ENCODE peak calls at places on chromosomes 6 and 20, in five cellular contexts. One of them, this sample, is unnamed.
A peak's percentile ranks its signal among the peaks of the same experiment; 100 is the strongest.

GRCh38 chr6:3071568-3071967 is 3.3 kb downstream of the RIPK1 start:
- DNase-seq in activated T-helper 1 cell treated with anti-CD3 and anti-CD28 coated beads, Interleukin-2, amount 50 U/mL, for 16 hours: no peak
- DNase-seq in GM20000: no peak
- DNase-seq in anterior cingulate cortex: no peak
- DNase-seq in NCI-H1105: no peak
- DNase-seq in this sample: no peak

GRCh38 chr6:105301756-105302616 is 100.9 kb downstream of the PREP start:
- DNase-seq in anterior cingulate cortex: no peak
- DNase-seq in GM20000: no peak
- DNase-seq in activated T-helper 1 cell treated with anti-CD3 and anti-CD28 coated beads, Interleukin-2, amount 50 U/mL, for 16 hours: no peak
- DNase-seq in NCI-H1105: no peak
- DNase-seq in this sample: no peak

GRCh38 chr20:35883778-35884540 is 70.3 kb downstream of the SCAND1 start:
- DNase-seq in NCI-H1105: peak; percentile 39
- DNase-seq in GM20000: peak; percentile 58
- DNase-seq in anterior cingulate cortex: no peak
- DNase-seq in activated T-helper 1 cell treated with anti-CD3 and anti-CD28 coated beads, Interleukin-2, amount 50 U/mL, for 16 hours: peak; percentile 29
- DNase-seq in this sample: peak; percentile 11

GRCh38 chr6:64335195-64335594 is 699.6 kb downstream of the PHF3 start:
- DNase-seq in NCI-H1105: no peak
- DNase-seq in activated T-helper 1 cell treated with anti-CD3 and anti-CD28 coated beads, Interleukin-2, amount 50 U/mL, for 16 hours: no peak
- DNase-seq in anterior cingulate cortex: no peak
- DNase-seq in GM20000: no peak
- DNase-seq in this sample: no peak

GRCh38 chr6:127585123-127585522 is 8.1 kb downstream of the C6orf58 start:
- DNase-seq in GM20000: no peak
- DNase-seq in NCI-H1105: no peak
- DNase-seq in anterior cingulate cortex: no peak
- DNase-seq in activated T-helper 1 cell treated with anti-CD3 and anti-CD28 coated beads, Interleukin-2, amount 50 U/mL, for 16 hours: no peak
- DNase-seq in this sample: no peak

GRCh38 chr20:53750827-53751393 is 157.3 kb upstream of the ZNF217 start:
- DNase-seq in anterior cingulate cortex: peak; percentile 7
- DNase-seq in GM20000: no peak
- DNase-seq in NCI-H1105: no peak
- DNase-seq in activated T-helper 1 cell treated with anti-CD3 and anti-CD28 coated beads, Interleukin-2, amount 50 U/mL, for 16 hours: no peak
- DNase-seq in this sample: no peak

GRCh38 chr20:38321959-38322598 is 18.1 kb downstream of the BPI start:
- DNase-seq in activated T-helper 1 cell treated with anti-CD3 and anti-CD28 coated beads, Interleukin-2, amount 50 U/mL, for 16 hours: no peak
- DNase-seq in anterior cingulate cortex: no peak
- DNase-seq in NCI-H1105: peak; percentile 24
- DNase-seq in GM20000: no peak
- DNase-seq in this sample: no peak

GRCh38 chr20:9241232-9241692 is 172.4 kb downstream of the PLCB4 start:
- DNase-seq in GM20000: no peak
- DNase-seq in activated T-helper 1 cell treated with anti-CD3 and anti-CD28 coated beads, Interleukin-2, amount 50 U/mL, for 16 hours: no peak
- DNase-seq in NCI-H1105: no peak
- DNase-seq in anterior cingulate cortex: no peak
- DNase-seq in this sample: no peak

GRCh38 chr6:17091122-17091521 is 10.7 kb upstream of the STMND1 start:
- DNase-seq in activated T-helper 1 cell treated with anti-CD3 and anti-CD28 coated beads, Interleukin-2, amount 50 U/mL, for 16 hours: no peak
- DNase-seq in GM20000: no peak
- DNase-seq in NCI-H1105: no peak
- DNase-seq in anterior cingulate cortex: no peak
- DNase-seq in this sample: no peak

GRCh38 chr20:61253640-61254511 is 1.8 kb downstream of the CDH4 start:
- DNase-seq in activated T-helper 1 cell treated with anti-CD3 and anti-CD28 coated beads, Interleukin-2, amount 50 U/mL, for 16 hours: no peak
- DNase-seq in GM20000: no peak
- DNase-seq in NCI-H1105: peak; percentile 47
- DNase-seq in anterior cingulate cortex: peak; percentile 41
- DNase-seq in this sample: no peak

GRCh38 chr6:31826793-31827285 is 699 bp upstream of the HSPA1B start:
- DNase-seq in NCI-H1105: peak; percentile 54
- DNase-seq in activated T-helper 1 cell treated with anti-CD3 and anti-CD28 coated beads, Interleukin-2, amount 50 U/mL, for 16 hours: no peak
- DNase-seq in anterior cingulate cortex: peak; percentile 69
- DNase-seq in GM20000: no peak
- DNase-seq in this sample: no peak

GRCh38 chr6:167733740-167734661 is 92.7 kb upstream of the AFDN start:
- DNase-seq in NCI-H1105: no peak
- DNase-seq in anterior cingulate cortex: no peak
- DNase-seq in activated T-helper 1 cell treated with anti-CD3 and anti-CD28 coated beads, Interleukin-2, amount 50 U/mL, for 16 hours: no peak
- DNase-seq in GM20000: no peak
- DNase-seq in this sample: no peak

GRCh38 chr20:40651121-40651520 is 37.9 kb downstream of the MAFB start:
- DNase-seq in activated T-helper 1 cell treated with anti-CD3 and anti-CD28 coated beads, Interleukin-2, amount 50 U/mL, for 16 hours: no peak
- DNase-seq in NCI-H1105: no peak
- DNase-seq in anterior cingulate cortex: no peak
- DNase-seq in GM20000: no peak
- DNase-seq in this sample: no peak

GRCh38 chr20:34675993-34676641 is 775 bp downstream of the PIGU start:
- DNase-seq in GM20000: no peak
- DNase-seq in activated T-helper 1 cell treated with anti-CD3 and anti-CD28 coated beads, Interleukin-2, amount 50 U/mL, for 16 hours: no peak
- DNase-seq in anterior cingulate cortex: no peak
- DNase-seq in NCI-H1105: no peak
- DNase-seq in this sample: no peak

GRCh38 chr20:47929368-47930115 is 144.3 kb upstream of the SULF2 start:
- DNase-seq in activated T-helper 1 cell treated with anti-CD3 and anti-CD28 coated beads, Interleukin-2, amount 50 U/mL, for 16 hours: no peak
- DNase-seq in GM20000: no peak
- DNase-seq in NCI-H1105: no peak
- DNase-seq in anterior cingulate cortex: no peak
- DNase-seq in this sample: no peak

GRCh38 chr20:12640255-12640654 is 368.5 kb upstream of the SPTLC3 start:
- DNase-seq in NCI-H1105: no peak
- DNase-seq in anterior cingulate cortex: no peak
- DNase-seq in activated T-helper 1 cell treated with anti-CD3 and anti-CD28 coated beads, Interleukin-2, amount 50 U/mL, for 16 hours: no peak
- DNase-seq in GM20000: no peak
- DNase-seq in this sample: no peak

GRCh38 chr6:170096191-170096802 is 194.6 kb downstream of the DLL1 start:
- DNase-seq in GM20000: no peak
- DNase-seq in anterior cingulate cortex: no peak
- DNase-seq in NCI-H1105: peak; percentile 7
- DNase-seq in activated T-helper 1 cell treated with anti-CD3 and anti-CD28 coated beads, Interleukin-2, amount 50 U/mL, for 16 hours: no peak
- DNase-seq in this sample: no peak

GRCh38 chr6:89951574-89952360 is 57.5 kb downstream of the GJA10 start:
- DNase-seq in GM20000: no peak
- DNase-seq in NCI-H1105: no peak
- DNase-seq in activated T-helper 1 cell treated with anti-CD3 and anti-CD28 coated beads, Interleukin-2, amount 50 U/mL, for 16 hours: no peak
- DNase-seq in anterior cingulate cortex: no peak
- DNase-seq in this sample: no peak

GRCh38 chr6:156508923-156509322 is 268.3 kb upstream of the ARID1B start:
- DNase-seq in activated T-helper 1 cell treated with anti-CD3 and anti-CD28 coated beads, Interleukin-2, amount 50 U/mL, for 16 hours: no peak
- DNase-seq in NCI-H1105: no peak
- DNase-seq in anterior cingulate cortex: no peak
- DNase-seq in GM20000: no peak
- DNase-seq in this sample: no peak

GRCh38 chr6:169640983-169641382 is 60.8 kb downstream of the WDR27 start:
- DNase-seq in GM20000: no peak
- DNase-seq in NCI-H1105: no peak
- DNase-seq in activated T-helper 1 cell treated with anti-CD3 and anti-CD28 coated beads, Interleukin-2, amount 50 U/mL, for 16 hours: no peak
- DNase-seq in anterior cingulate cortex: no peak
- DNase-seq in this sample: no peak

GRCh38 chr20:49724637-49725606 is 11.2 kb upstream of the B4GALT5 start:
- DNase-seq in activated T-helper 1 cell treated with anti-CD3 and anti-CD28 coated beads, Interleukin-2, amount 50 U/mL, for 16 hours: no peak
- DNase-seq in GM20000: no peak
- DNase-seq in anterior cingulate cortex: no peak
- DNase-seq in NCI-H1105: no peak
- DNase-seq in this sample: no peak

GRCh38 chr20:50438986-50439407 is 71.2 kb upstream of the PTPN1 start:
- DNase-seq in NCI-H1105: no peak
- DNase-seq in GM20000: no peak
- DNase-seq in anterior cingulate cortex: no peak
- DNase-seq in activated T-helper 1 cell treated with anti-CD3 and anti-CD28 coated beads, Interleukin-2, amount 50 U/mL, for 16 hours: no peak
- DNase-seq in this sample: no peak

GRCh38 chr6:42368156-42368555 is 83.6 kb downstream of the TRERF1 start:
- DNase-seq in NCI-H1105: no peak
- DNase-seq in activated T-helper 1 cell treated with anti-CD3 and anti-CD28 coated beads, Interleukin-2, amount 50 U/mL, for 16 hours: no peak
- DNase-seq in anterior cingulate cortex: no peak
- DNase-seq in GM20000: peak; percentile 55
- DNase-seq in this sample: peak; percentile 58

This sample was measured in activated T-helper 9 cell treated with anti-CD3 and anti-CD28 coated beads, Interleukin-2, amount 50 U/mL, for 16 hours.